ENCODE peak calls at places on chromosomes 13 and 19, in six cellular contexts. W is naive thymus-derived CD8-positive, alpha-beta T cell; R is head of caudate nucleus; D is tibial artery; X is choroid plexus epithelial cell; A is stimulated activated naive CD4-positive, alpha-beta T cell treated with Interleukin-2 at 50 U/mL for 16 hours. Q is an unnamed sample.

GRCh38 chr19:48991823-48992570 is 1.1 kb downstream of the GYS1 start:
- DNase-seq in A (no peak), W (no peak), R (peak; percentile 43), X (peak; percentile 91), D (peak; percentile 90), Q (peak; percentile 77)

GRCh38 chr19:29089315-29089855 is 123.6 kb downstream of the UQCRFS1 start:
- DNase-seq in X (no peak), D (no peak), R (no peak), W (no peak), A (no peak), Q (no peak)

GRCh38 chr19:49680473-49681351 is 3.6 kb downstream of the PRMT1 start:
- DNase-seq in R (peak; percentile 94), A (peak; percentile 90), W (peak; percentile 95), X (peak; percentile 92), D (peak; percentile 92), Q (peak; percentile 88)

GRCh38 chr19:6135367-6135766 is at the start of gene ACSBG2:
- DNase-seq in W (no peak), R (no peak), D (no peak), X (no peak), A (no peak), Q (no peak)

GRCh38 chr13:97316390-97316789 is 94.3 kb downstream of the MBNL2 start:
- DNase-seq in R (no peak), W (no peak), X (no peak), D (no peak), A (no peak), Q (no peak)

GRCh38 chr13:79992111-79992510 is 348.8 kb downstream of the SPRY2 start:
- DNase-seq in W (no peak), R (no peak), D (no peak), A (no peak), X (peak; percentile 49), Q (no peak)

GRCh38 chr19:47256688-47257410 is 524 bp downstream of the CCDC9 start:
- DNase-seq in W (peak; percentile 99), X (peak; percentile 100), A (peak; percentile 100), D (peak; percentile 100), R (peak; percentile 98), Q (peak; percentile 99)

GRCh38 chr19:50008532-50008931 is 16.6 kb downstream of the VRK3 start:
- DNase-seq in R (no peak), W (no peak), D (no peak), A (no peak), X (peak; percentile 23), Q (no peak)

GRCh38 chr19:39941615-39942507 is 7.4 kb upstream of the FCGBP start:
- DNase-seq in A (peak; percentile 32), D (no peak), W (peak; percentile 80), X (peak; percentile 87), R (no peak), Q (peak; percentile 51)

GRCh38 chr19:4090351-4091220 is 23.9 kb upstream of the ZBTB7A start:
- DNase-seq in D (no peak), A (no peak), R (no peak), X (no peak), W (no peak), Q (no peak)

GRCh38 chr13:25179011-25179410 is 6.9 kb upstream of the AMER2 start:
- DNase-seq in W (no peak), X (no peak), D (no peak), A (no peak), R (no peak), Q (no peak)

GRCh38 chr13:38899581-38899980 is 91.0 kb downstream of the STOML3 start:
- DNase-seq in D (no peak), W (no peak), X (no peak), A (no peak), R (no peak), Q (no peak)

GRCh38 chr19:51181913-51182419 is 39.9 kb downstream of the SIGLEC7 start:
- DNase-seq in A (no peak), R (peak; percentile 64), W (no peak), D (no peak), X (peak; percentile 14), Q (no peak)

GRCh38 chr13:113638806-113639205 is 19.2 kb downstream of the ATP4B start:
- DNase-seq in R (no peak), D (peak; percentile 29), W (no peak), A (no peak), X (no peak), Q (no peak)

GRCh38 chr19:49009828-49010227 is 7.1 kb downstream of the LHB start:
- DNase-seq in W (no peak), X (no peak), D (no peak), A (no peak), R (no peak), Q (no peak)

GRCh38 chr19:33815410-33816340 is 19.0 kb downstream of the KCTD15 start:
- DNase-seq in W (no peak), D (peak; percentile 37), R (no peak), A (no peak), X (peak; percentile 57), Q (peak; percentile 33)

GRCh38 chr19:2282062-2282861 is at the start of gene PEAK3:
- DNase-seq in X (peak; percentile 53), R (peak; percentile 71), D (peak; percentile 84), W (no peak), A (no peak), Q (peak; percentile 50)

GRCh38 chr19:35940839-35941238 is 4.7 kb downstream of the LRFN3 start:
- DNase-seq in X (no peak), R (no peak), A (no peak), D (no peak), W (no peak), Q (no peak)

GRCh38 chr19:33429891-33430673 is 56.6 kb downstream of the CEBPG start:
- DNase-seq in A (no peak), X (no peak), D (no peak), W (peak; percentile 64), R (no peak), Q (no peak)

GRCh38 chr19:54420383-54421168 is 5.3 kb downstream of the TTYH1 start:
- DNase-seq in A (no peak), X (no peak), R (peak; percentile 94), D (no peak), W (no peak), Q (no peak)

GRCh38 chr13:30346159-30346788 is 38.9 kb upstream of the KATNAL1 start:
- DNase-seq in A (peak; percentile 19), W (peak; percentile 80), R (no peak), X (no peak), D (no peak), Q (no peak)

GRCh38 chr19:35256566-35256965 is 7.8 kb downstream of the LSR start:
- DNase-seq in A (no peak), D (no peak), W (no peak), R (no peak), X (no peak), Q (no peak)

GRCh38 chr19:55447421-55448174 is 4.5 kb upstream of the SHISA7 start:
- DNase-seq in A (no peak), X (no peak), R (peak; percentile 74), W (no peak), D (no peak), Q (peak; percentile 9)

GRCh38 chr13:100244431-100244830 is 155.5 kb downstream of the PCCA start:
- DNase-seq in A (no peak), W (no peak), D (no peak), R (no peak), X (peak; percentile 48), Q (peak; percentile 14)

GRCh38 chr13:49690990-49691886 is at the start of gene EBPL:
- DNase-seq in A (peak; percentile 85), R (peak; percentile 86), X (peak; percentile 92), D (peak; percentile 95), W (peak; percentile 91), Q (peak; percentile 91)

GRCh38 chr19:37401078-37401477 is 30.2 kb downstream of the ZNF527 start:
- DNase-seq in W (no peak), R (no peak), X (no peak), D (no peak), A (no peak), Q (no peak)

GRCh38 chr19:3612330-3612729 is 5.7 kb upstream of the TBXA2R start:
- DNase-seq in D (no peak), X (no peak), W (no peak), R (no peak), A (no peak), Q (no peak)

GRCh38 chr19:54279441-54279962 is 1.4 kb downstream of the LILRB2 start:
- DNase-seq in W (no peak), R (no peak), X (no peak), A (no peak), D (no peak), Q (no peak)

GRCh38 chr19:8086849-8087248 is 34.3 kb downstream of the CCL25 start:
- DNase-seq in X (no peak), D (no peak), R (no peak), W (no peak), A (no peak), Q (no peak)

GRCh38 chr13:32125746-32126145 is 94.2 kb downstream of the FRY start:
- DNase-seq in R (no peak), X (no peak), A (no peak), D (no peak), W (no peak), Q (no peak)

GRCh38 chr13:23670793-23671192 is 100.6 kb downstream of the TNFRSF19 start:
- DNase-seq in X (no peak), R (no peak), W (no peak), A (no peak), D (no peak), Q (no peak)

GRCh38 chr13:30119476-30119875 is 187.9 kb downstream of the KATNAL1 start:
- DNase-seq in R (no peak), X (peak; percentile 71), A (no peak), D (no peak), W (no peak), Q (peak; percentile 69)

GRCh38 chr13:51981355-51981754 is 29.9 kb downstream of the ATP7B start:
- DNase-seq in W (no peak), X (peak; percentile 67), D (no peak), R (no peak), A (no peak), Q (no peak)

GRCh38 chr19:41564515-41565383 is 11.2 kb upstream of the CEACAM21 start:
- DNase-seq in W (peak; percentile 71), R (no peak), D (no peak), A (no peak), X (no peak), Q (no peak)

GRCh38 chr19:18156841-18157464 is 4.0 kb downstream of the PIK3R2 start:
- DNase-seq in X (peak; percentile 95), R (peak; percentile 72), D (peak; percentile 90), A (no peak), W (no peak), Q (peak; percentile 87)

GRCh38 chr13:91144054-91144453 is 203.4 kb upstream of the MIR17HG start:
- DNase-seq in X (no peak), D (peak; percentile 62), A (no peak), W (no peak), R (no peak), Q (no peak)

GRCh38 chr19:19217110-19217509 is 5.4 kb downstream of the NCAN start:
- DNase-seq in A (no peak), W (no peak), X (peak; percentile 57), R (no peak), D (no peak), Q (peak; percentile 14)

GRCh38 chr13:44653261-44653660 is 77.1 kb upstream of the TSC22D1 start:
- DNase-seq in A (no peak), X (no peak), R (no peak), D (no peak), W (no peak), Q (peak; percentile 36)

Q was measured in astrocyte of the spinal cord.